ENCODE peak calls at places on chromosome 21, in ten cellular contexts. L is fibroblast of lung; X is substantia nigra; Y is left kidney; E is HuH-7; R is stimulated activated CD8-positive, alpha-beta memory T cell treated with anti-CD3 and anti-CD28 coated beads, Interleukin-2, amount 100 ng/mL, for 48 hours; F is neural crest cell; M is HAP-1; O is CD4-positive, alpha-beta memory T cell; W is fibroblast of the conjunctiva. I is an unnamed sample.

GRCh38 chr21:38968887-38969543 is 163.3 kb downstream of the ETS2 start:
- DNase-seq in X (no peak), Y (peak), E (no peak), F (no peak), O (no peak), L (no peak), W (no peak), R (no peak), M (no peak), I (no peak)

GRCh38 chr21:38766987-38767722 is 38.6 kb upstream of the ETS2 start:
- DNase-seq in X (no peak), O (peak), F (no peak), W (no peak), E (no peak), R (peak), Y (no peak), L (no peak), M (no peak), I (no peak)

GRCh38 chr21:46036696-46037337 is 55.2 kb downstream of the COL6A1 start:
- DNase-seq in M (no peak), X (no peak), R (no peak), F (no peak), Y (no peak), W (no peak), O (no peak), E (no peak), L (no peak), I (peak)

GRCh38 chr21:17733209-17733608 is 85.9 kb downstream of the C21orf91 start:
- DNase-seq in F (no peak), M (no peak), E (no peak), R (no peak), O (no peak), L (no peak), X (no peak), Y (no peak), W (no peak), I (no peak)

GRCh38 chr21:31266241-31266640 is 77.8 kb downstream of the TIAM1 start:
- DNase-seq in Y (no peak), R (no peak), L (no peak), M (no peak), F (no peak), E (no peak), W (no peak), O (no peak), X (no peak), I (no peak)

GRCh38 chr21:35352787-35353186 is 303.7 kb upstream of the RUNX1 start:
- DNase-seq in F (no peak), X (no peak), L (no peak), Y (no peak), O (no peak), R (no peak), M (no peak), E (no peak), W (no peak), I (no peak)

GRCh38 chr21:32994305-32994704 is 31.4 kb upstream of the OLIG2 start:
- DNase-seq in E (no peak), X (no peak), F (no peak), Y (no peak), L (peak), R (no peak), O (no peak), W (no peak), M (peak), I (no peak)

GRCh38 chr21:33039542-33039941 is 13.8 kb downstream of the OLIG2 start:
- DNase-seq in E (no peak), O (no peak), X (peak), W (no peak), R (no peak), M (no peak), Y (peak), F (no peak), L (no peak), I (no peak)

GRCh38 chr21:32248616-32249550 is 30.0 kb downstream of the MIS18A start:
- DNase-seq in Y (peak), F (no peak), L (no peak), W (no peak), R (no peak), X (no peak), M (no peak), O (no peak), E (no peak), I (no peak)

GRCh38 chr21:38993561-38993960 is 187.8 kb downstream of the ETS2 start:
- DNase-seq in X (no peak), Y (peak), L (peak), R (no peak), W (peak), O (no peak), F (no peak), M (no peak), E (no peak), I (no peak)

GRCh38 chr21:34639882-34640788 is 25.2 kb upstream of the RCAN1 start:
- DNase-seq in O (peak), W (no peak), X (no peak), M (no peak), R (peak), E (no peak), Y (no peak), F (no peak), L (peak), I (peak)

GRCh38 chr21:14620152-14620551 is 74.0 kb upstream of the SAMSN1 start:
- DNase-seq in X (no peak), F (no peak), E (no peak), L (no peak), M (no peak), Y (no peak), R (no peak), O (no peak), W (no peak), I (no peak)

GRCh38 chr21:31124005-31124404 is 85.7 kb upstream of the KRTAP19-8 start:
- DNase-seq in F (no peak), E (no peak), L (no peak), R (no peak), O (no peak), M (no peak), Y (peak), W (no peak), X (peak), I (no peak)

GRCh38 chr21:41360072-41360821 is 1.6 kb upstream of the MX2 start:
- DNase-seq in E (peak), R (no peak), Y (peak), X (no peak), M (no peak), L (peak), O (no peak), F (no peak), W (no peak), I (peak)

GRCh38 chr21:43806017-43806710 is 16.8 kb downstream of the RRP1 start:
- DNase-seq in Y (peak), W (no peak), E (no peak), R (no peak), L (no peak), M (no peak), X (no peak), O (no peak), F (no peak), I (no peak)

GRCh38 chr21:16587671-16588379 is 858.0 kb downstream of the USP25 start:
- DNase-seq in Y (peak), M (no peak), E (no peak), L (peak), R (no peak), W (peak), X (no peak), O (no peak), F (no peak), I (no peak)

GRCh38 chr21:32733356-32733755 is 5.5 kb upstream of the SYNJ1 start:
- DNase-seq in R (peak), Y (no peak), O (no peak), L (no peak), X (no peak), M (no peak), E (no peak), W (no peak), F (no peak), I (no peak)

GRCh38 chr21:39004776-39005605 is 178.3 kb downstream of the PSMG1 start:
- DNase-seq in X (peak), F (no peak), W (no peak), M (no peak), O (no peak), Y (peak), R (no peak), L (peak), E (no peak), I (no peak)

GRCh38 chr21:46158666-46159300 is 3.4 kb upstream of the FTCD start:
- DNase-seq in M (no peak), L (no peak), R (no peak), W (no peak), E (no peak), F (no peak), Y (no peak), X (no peak), O (no peak), I (peak)

GRCh38 chr21:43727571-43728466 is 8.9 kb downstream of the PDXK start:
- DNase-seq in W (no peak), R (no peak), X (no peak), Y (no peak), L (peak), O (no peak), E (no peak), F (no peak), M (no peak), I (no peak)

GRCh38 chr21:46160563-46161179 is 5.3 kb upstream of the FTCD start:
- DNase-seq in M (no peak), R (no peak), F (no peak), X (no peak), O (peak), E (no peak), Y (no peak), W (no peak), L (no peak), I (peak)

GRCh38 chr21:35046223-35046690 is 2.8 kb downstream of the RUNX1 start:
- DNase-seq in O (no peak), X (no peak), L (no peak), W (no peak), E (no peak), R (no peak), F (no peak), M (no peak), Y (peak), I (no peak)

GRCh38 chr21:41358193-41359166 is 3.3 kb upstream of the MX2 start:
- DNase-seq in O (no peak), Y (no peak), F (no peak), X (no peak), L (no peak), W (no peak), E (no peak), M (no peak), R (no peak), I (peak)

GRCh38 chr21:19198801-19199200 is 795.2 kb upstream of the TMPRSS15 start:
- DNase-seq in F (no peak), R (no peak), W (no peak), Y (peak), L (no peak), X (no peak), E (no peak), M (no peak), O (no peak), I (no peak)

GRCh38 chr21:23021481-23021880 is 2023.3 kb downstream of the NCAM2 start:
- DNase-seq in R (no peak), F (no peak), W (no peak), E (no peak), O (no peak), X (no peak), M (no peak), Y (no peak), L (no peak), I (no peak)

GRCh38 chr21:38220270-38220737 is 36.5 kb upstream of the KCNJ15 start:
- DNase-seq in Y (no peak), X (no peak), O (no peak), W (no peak), E (no peak), F (no peak), M (no peak), L (peak), R (no peak), I (no peak)

GRCh38 chr21:42019101-42019605 is 9.0 kb upstream of the ZBTB21 start:
- DNase-seq in X (no peak), L (no peak), R (no peak), F (no peak), W (no peak), Y (no peak), M (no peak), E (no peak), O (no peak), I (no peak)

GRCh38 chr21:28822882-28823335 is 169.8 kb downstream of the LTN1 start:
- DNase-seq in O (no peak), L (peak), F (no peak), E (peak), X (no peak), Y (peak), M (no peak), R (no peak), W (peak), I (no peak)

GRCh38 chr21:32413697-32414578 is 1.4 kb downstream of the EVA1C start:
- DNase-seq in L (peak), O (no peak), W (no peak), E (no peak), Y (no peak), F (no peak), M (no peak), X (no peak), R (no peak), I (no peak)

GRCh38 chr21:20802201-20802600 is 196.0 kb upstream of the NCAM2 start:
- DNase-seq in M (no peak), E (no peak), R (no peak), L (no peak), Y (peak), X (no peak), W (no peak), O (no peak), F (no peak), I (no peak)

GRCh38 chr21:42232176-42232825 is 13.4 kb downstream of the ABCG1 start:
- DNase-seq in X (no peak), F (no peak), Y (peak), E (no peak), W (no peak), M (no peak), R (no peak), O (peak), L (no peak), I (no peak)

GRCh38 chr21:10430007-10430406 is 91.4 kb upstream of the TPTE start:
- DNase-seq in O (no peak), R (no peak), L (no peak), W (no peak), Y (no peak), E (no peak), M (no peak), X (no peak), F (no peak), I (no peak)

GRCh38 chr21:42430570-42430969 is 26.9 kb downstream of the UBASH3A start:
- DNase-seq in X (no peak), E (no peak), M (no peak), L (no peak), Y (no peak), R (no peak), O (no peak), F (no peak), W (no peak), I (no peak)

GRCh38 chr21:33848252-33848953 is 67.2 kb downstream of the ATP5PO start:
- DNase-seq in L (no peak), R (no peak), O (no peak), Y (peak), X (no peak), M (no peak), F (no peak), W (no peak), E (no peak), I (no peak)

GRCh38 chr21:44568667-44569556 is 4.6 kb upstream of the KRTAP10-4 start:
- DNase-seq in X (no peak), E (no peak), F (no peak), O (no peak), R (no peak), L (no peak), M (no peak), Y (no peak), W (no peak), I (peak)

GRCh38 chr21:32256873-32257620 is 21.8 kb downstream of the MIS18A start:
- DNase-seq in L (peak), R (no peak), E (no peak), W (peak), F (no peak), Y (peak), X (peak), O (no peak), M (no peak), I (no peak)

GRCh38 chr21:36093512-36093911 is 23.7 kb downstream of the CBR1 start:
- DNase-seq in Y (no peak), L (no peak), O (no peak), F (no peak), R (no peak), E (no peak), M (no peak), X (no peak), W (no peak), I (no peak)

GRCh38 chr21:39313042-39313456 is 383 bp downstream of the BRWD1 start:
- DNase-seq in O (no peak), Y (peak), F (no peak), W (no peak), M (no peak), X (no peak), L (no peak), R (peak), E (peak), I (no peak)

GRCh38 chr21:46083271-46084040 is 14.5 kb upstream of the COL6A2 start:
- DNase-seq in F (no peak), W (no peak), M (no peak), E (no peak), O (no peak), Y (peak), X (no peak), L (peak), R (no peak), I (peak)